ENCODE peak calls at places on chromosome 19, in five cellular contexts. One of them, this sample, is unnamed. For H3K9me3, the result is how much of the 10 kb centered on the place peaks cover.

GRCh38 chr19:35491838-35492360 is 1.6 kb upstream of the KRTDAP start:
- DNase-seq in IMR-90: no peak
- DNase-seq in neuronal stem cell: no peak
- DNase-seq in trophoblast cell: no peak
- DNase-seq in H9: no peak
- DNase-seq in this sample: no peak

GRCh38 chr19:55080121-55080914 is 4.6 kb downstream of the EPS8L1 start:
- DNase-seq in trophoblast cell: peak
- DNase-seq in neuronal stem cell: no peak
- DNase-seq in IMR-90: peak
- DNase-seq in H9: peak
- DNase-seq in this sample: peak

GRCh38 chr19:6092329-6093286 is 17.7 kb downstream of the RFX2 start:
- DNase-seq in neuronal stem cell: peak
- DNase-seq in H9: peak
- DNase-seq in IMR-90: peak
- DNase-seq in trophoblast cell: peak
- DNase-seq in this sample: peak

GRCh38 chr19:46896076-46896794 is 35.4 kb downstream of the ARHGAP35 start:
- DNase-seq in H9: no peak
- DNase-seq in IMR-90: no peak
- DNase-seq in neuronal stem cell: no peak
- DNase-seq in trophoblast cell: no peak
- DNase-seq in this sample: no peak

GRCh38 chr19:42198676-42199439 is 18.6 kb downstream of the DEDD2 start:
- DNase-seq in neuronal stem cell: no peak
- DNase-seq in IMR-90: no peak
- DNase-seq in H9: peak
- DNase-seq in trophoblast cell: no peak
- DNase-seq in this sample: no peak

GRCh38 chr19:14943601-14944000 is 2.3 kb downstream of the OR7C2 start:
- DNase-seq in IMR-90: no peak
- DNase-seq in H9: no peak
- DNase-seq in neuronal stem cell: no peak
- DNase-seq in trophoblast cell: peak
- DNase-seq in this sample: no peak

GRCh38 chr19:55341191-55342043 is 1.7 kb downstream of the KMT5C start:
- DNase-seq in trophoblast cell: peak
- DNase-seq in H9: peak
- DNase-seq in neuronal stem cell: peak
- DNase-seq in IMR-90: peak
- DNase-seq in this sample: peak

GRCh38 chr19:45400192-45400591 is 4.7 kb downstream of the PPP1R13L start:
- DNase-seq in neuronal stem cell: no peak
- DNase-seq in trophoblast cell: peak
- DNase-seq in H9: peak
- DNase-seq in IMR-90: no peak
- DNase-seq in this sample: no peak

GRCh38 chr19:18309525-18310064 is 13.3 kb downstream of the LSM4 start:
- DNase-seq in H9: no peak
- DNase-seq in trophoblast cell: no peak
- DNase-seq in neuronal stem cell: no peak
- DNase-seq in IMR-90: no peak
- DNase-seq in this sample: no peak

GRCh38 chr19:40342644-40343311 is 5.4 kb downstream of the C19orf47 start:
- DNase-seq in H9: no peak
- DNase-seq in neuronal stem cell: no peak
- DNase-seq in trophoblast cell: peak
- DNase-seq in IMR-90: no peak
- DNase-seq in this sample: no peak

GRCh38 chr19:33397536-33398360 is 24.2 kb downstream of the CEBPG start:
- DNase-seq in H9: peak
- DNase-seq in neuronal stem cell: no peak
- DNase-seq in trophoblast cell: no peak
- DNase-seq in IMR-90: no peak
- DNase-seq in this sample: no peak

GRCh38 chr19:55626350-55626749 is 2.0 kb upstream of the ZNF784 start:
- DNase-seq in trophoblast cell: no peak
- DNase-seq in neuronal stem cell: no peak
- DNase-seq in IMR-90: no peak
- DNase-seq in H9: no peak
- DNase-seq in this sample: no peak

GRCh38 chr19:41928754-41929535 is 696 bp upstream of the ERFL start:
- DNase-seq in neuronal stem cell: no peak
- DNase-seq in IMR-90: no peak
- DNase-seq in H9: no peak
- DNase-seq in trophoblast cell: no peak
- DNase-seq in this sample: no peak

GRCh38 chr19:19744641-19745040 is 11.7 kb upstream of the ZNF14 start:
- DNase-seq in trophoblast cell: no peak
- DNase-seq in IMR-90: no peak
- DNase-seq in neuronal stem cell: no peak
- DNase-seq in H9: no peak
- DNase-seq in this sample: no peak

GRCh38 chr19:51525731-51526130 is 5.7 kb downstream of the SIGLEC6 start:
- DNase-seq in H9: no peak
- DNase-seq in IMR-90: no peak
- DNase-seq in trophoblast cell: no peak
- DNase-seq in neuronal stem cell: no peak
- DNase-seq in this sample: no peak

GRCh38 chr19:47582320-47582909 is 9.5 kb upstream of the ZNF541 start:
- DNase-seq in neuronal stem cell: no peak
- DNase-seq in H9: no peak
- DNase-seq in IMR-90: peak
- DNase-seq in trophoblast cell: no peak
- DNase-seq in this sample: peak

GRCh38 chr19:22606212-22606553 is 27.9 kb upstream of the ZNF492 start:
- DNase-seq in trophoblast cell: no peak
- DNase-seq in neuronal stem cell: no peak
- DNase-seq in H9: no peak
- DNase-seq in IMR-90: no peak
- DNase-seq in this sample: no peak

GRCh38 chr19:17183271-17183757 is 31.8 kb upstream of the USE1 start:
- DNase-seq in neuronal stem cell: no peak
- DNase-seq in trophoblast cell: no peak
- DNase-seq in IMR-90: no peak
- DNase-seq in H9: no peak
- DNase-seq in this sample: no peak
- H3K4me2 ChIP-seq in neuronal stem cell: no peak
- H3K4me2 ChIP-seq in trophoblast cell: no peak
- H3K4me2 ChIP-seq in IMR-90: no peak
- H3K4me2 ChIP-seq in H9: no peak
- H3K4me2 ChIP-seq in this sample: no peak

GRCh38 chr19:4124638-4125037 is 716 bp upstream of the MAP2K2 start:
- DNase-seq in neuronal stem cell: no peak
- DNase-seq in trophoblast cell: no peak
- DNase-seq in H9: no peak
- DNase-seq in IMR-90: no peak
- DNase-seq in this sample: no peak
- H3K14ac ChIP-seq in neuronal stem cell: no peak
- H3K14ac ChIP-seq in trophoblast cell: no peak
- H3K14ac ChIP-seq in H9: no peak
- H3K14ac ChIP-seq in IMR-90: peak
- H3K14ac ChIP-seq in this sample: no peak

GRCh38 chr19:52622261-52622660 is 15.9 kb downstream of the ZNF83 start:
- DNase-seq in IMR-90: no peak
- DNase-seq in H9: no peak
- DNase-seq in neuronal stem cell: no peak
- DNase-seq in trophoblast cell: no peak
- DNase-seq in this sample: no peak
- H3K9me3 ChIP-seq in IMR-90: under half
- H3K9me3 ChIP-seq in H9: under half
- H3K9me3 ChIP-seq in neuronal stem cell: under half
- H3K9me3 ChIP-seq in trophoblast cell: under half
- H3K9me3 ChIP-seq in this sample: under half

DNA sequence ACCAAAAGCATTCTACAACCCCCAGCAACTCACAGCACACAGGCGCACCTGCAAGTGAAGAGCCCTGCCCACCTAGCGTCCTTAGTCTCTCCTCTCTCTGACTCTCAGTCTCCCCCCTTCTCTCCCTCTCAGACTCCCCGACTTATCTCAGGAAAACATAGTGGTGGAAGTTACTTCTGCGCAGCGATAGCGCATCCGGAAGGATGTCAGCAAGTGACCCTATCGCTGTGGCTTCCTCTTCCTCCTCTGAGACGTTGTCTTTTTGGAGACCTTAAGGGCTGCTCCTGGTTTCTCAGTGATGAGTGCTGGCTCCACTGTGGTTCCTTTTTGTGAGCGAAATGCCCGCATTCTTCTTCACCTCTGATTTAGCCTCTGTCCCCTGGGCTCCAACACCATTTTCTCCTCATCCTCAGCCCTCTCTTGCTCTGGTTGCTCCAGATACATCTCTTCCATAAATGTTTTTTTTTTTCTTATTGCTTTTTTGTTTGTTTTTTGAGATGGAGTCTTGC is 1.4 kb upstream of the YIF1B start:
- DNase-seq in trophoblast cell: no peak
- DNase-seq in IMR-90: no peak
- DNase-seq in H9: no peak
- DNase-seq in neuronal stem cell: no peak
- DNase-seq in this sample: no peak
- H3K4me2 ChIP-seq in trophoblast cell: no peak
- H3K4me2 ChIP-seq in IMR-90: no peak
- H3K4me2 ChIP-seq in H9: no peak
- H3K4me2 ChIP-seq in neuronal stem cell: no peak
- H3K4me2 ChIP-seq in this sample: no peak

GRCh38 chr19:48645652-48646191 is at the start of gene CA11:
- DNase-seq in trophoblast cell: peak
- DNase-seq in IMR-90: no peak
- DNase-seq in neuronal stem cell: no peak
- DNase-seq in H9: peak
- DNase-seq in this sample: no peak
- H3K14ac ChIP-seq in trophoblast cell: no peak
- H3K14ac ChIP-seq in IMR-90: peak
- H3K14ac ChIP-seq in neuronal stem cell: peak
- H3K14ac ChIP-seq in H9: peak
- H3K14ac ChIP-seq in this sample: no peak

GRCh38 chr19:12272980-12273901 is 21.4 kb downstream of the ZNF44 start:
- DNase-seq in H9: no peak
- DNase-seq in IMR-90: no peak
- DNase-seq in trophoblast cell: no peak
- DNase-seq in neuronal stem cell: no peak
- DNase-seq in this sample: peak

GRCh38 chr19:12272386-12272785 is 22.3 kb downstream of the ZNF44 start:
- DNase-seq in H9: no peak
- DNase-seq in trophoblast cell: no peak
- DNase-seq in neuronal stem cell: no peak
- DNase-seq in IMR-90: no peak
- DNase-seq in this sample: no peak

GRCh38 chr19:12265921-12266704 is 28.6 kb downstream of the ZNF44 start:
- DNase-seq in neuronal stem cell: no peak
- DNase-seq in IMR-90: no peak
- DNase-seq in trophoblast cell: no peak
- DNase-seq in H9: no peak
- DNase-seq in this sample: no peak

GRCh38 chr19:12270854-12271253 is 23.8 kb downstream of the ZNF44 start:
- DNase-seq in trophoblast cell: no peak
- DNase-seq in neuronal stem cell: no peak
- DNase-seq in H9: no peak
- DNase-seq in IMR-90: no peak
- DNase-seq in this sample: no peak
- H3K9me3 ChIP-seq in trophoblast cell: under half
- H3K9me3 ChIP-seq in neuronal stem cell: half or more
- H3K9me3 ChIP-seq in H9: half or more
- H3K9me3 ChIP-seq in IMR-90: half or more
- H3K9me3 ChIP-seq in this sample: half or more

GRCh38 chr19:1652471-1653299 is at the start of gene TCF3:
- DNase-seq in IMR-90: peak
- DNase-seq in H9: peak
- DNase-seq in trophoblast cell: peak
- DNase-seq in neuronal stem cell: peak
- DNase-seq in this sample: peak
- H3K4me2 ChIP-seq in IMR-90: peak
- H3K4me2 ChIP-seq in H9: peak
- H3K4me2 ChIP-seq in trophoblast cell: peak
- H3K4me2 ChIP-seq in neuronal stem cell: peak
- H3K4me2 ChIP-seq in this sample: peak

This sample was measured in mesenchymal stem cell.